ENCODE peak calls at places on chromosomes 4 and X, in four cellular contexts. One of them, this sample, is unnamed. For H3K36me3 and H3K4me1, the result is how much of the 10 kb centered on the place peaks cover.

GRCh38 chrX:1452497-1453389 is at the start of gene ASMTL:
- DNase-seq in heart left ventricle: peak
- DNase-seq in thoracic aorta: peak
- DNase-seq in tibial artery: peak
- DNase-seq in this sample: peak

GRCh38 chr4:139547979-139548378 is 8.0 kb downstream of the SETD7 start:
- DNase-seq in heart left ventricle: no peak
- DNase-seq in thoracic aorta: no peak
- DNase-seq in tibial artery: no peak
- DNase-seq in this sample: no peak

GRCh38 chr4:123833156-123833555 is 436.6 kb downstream of the SPRY1 start:
- DNase-seq in heart left ventricle: no peak
- DNase-seq in thoracic aorta: no peak
- DNase-seq in tibial artery: no peak
- DNase-seq in this sample: no peak

GRCh38 chr4:155571184-155571944 is 95.3 kb upstream of the GUCY1A1 start:
- DNase-seq in heart left ventricle: no peak
- DNase-seq in thoracic aorta: no peak
- DNase-seq in tibial artery: no peak
- DNase-seq in this sample: no peak

GRCh38 chrX:81195712-81196111 is 6.0 kb downstream of the HMGN5 start:
- DNase-seq in heart left ventricle: peak
- DNase-seq in thoracic aorta: no peak
- DNase-seq in tibial artery: peak
- DNase-seq in this sample: peak

GRCh38 chrX:10514891-10515290 is 105.5 kb downstream of the MID1 start:
- DNase-seq in heart left ventricle: peak
- DNase-seq in thoracic aorta: no peak
- DNase-seq in tibial artery: no peak
- DNase-seq in this sample: no peak

GRCh38 chr4:7417639-7418038 is 17.1 kb downstream of the PSAPL1 start:
- DNase-seq in heart left ventricle: no peak
- DNase-seq in thoracic aorta: no peak
- DNase-seq in tibial artery: peak
- DNase-seq in this sample: no peak

GRCh38 chr4:97576955-97577354 is 566.3 kb downstream of the STPG2 start:
- DNase-seq in heart left ventricle: no peak
- DNase-seq in thoracic aorta: no peak
- DNase-seq in tibial artery: no peak
- DNase-seq in this sample: no peak

GRCh38 chr4:4782969-4783368 is 76.5 kb upstream of the MSX1 start:
- DNase-seq in heart left ventricle: no peak
- DNase-seq in thoracic aorta: no peak
- DNase-seq in tibial artery: peak
- DNase-seq in this sample: no peak

DNA sequence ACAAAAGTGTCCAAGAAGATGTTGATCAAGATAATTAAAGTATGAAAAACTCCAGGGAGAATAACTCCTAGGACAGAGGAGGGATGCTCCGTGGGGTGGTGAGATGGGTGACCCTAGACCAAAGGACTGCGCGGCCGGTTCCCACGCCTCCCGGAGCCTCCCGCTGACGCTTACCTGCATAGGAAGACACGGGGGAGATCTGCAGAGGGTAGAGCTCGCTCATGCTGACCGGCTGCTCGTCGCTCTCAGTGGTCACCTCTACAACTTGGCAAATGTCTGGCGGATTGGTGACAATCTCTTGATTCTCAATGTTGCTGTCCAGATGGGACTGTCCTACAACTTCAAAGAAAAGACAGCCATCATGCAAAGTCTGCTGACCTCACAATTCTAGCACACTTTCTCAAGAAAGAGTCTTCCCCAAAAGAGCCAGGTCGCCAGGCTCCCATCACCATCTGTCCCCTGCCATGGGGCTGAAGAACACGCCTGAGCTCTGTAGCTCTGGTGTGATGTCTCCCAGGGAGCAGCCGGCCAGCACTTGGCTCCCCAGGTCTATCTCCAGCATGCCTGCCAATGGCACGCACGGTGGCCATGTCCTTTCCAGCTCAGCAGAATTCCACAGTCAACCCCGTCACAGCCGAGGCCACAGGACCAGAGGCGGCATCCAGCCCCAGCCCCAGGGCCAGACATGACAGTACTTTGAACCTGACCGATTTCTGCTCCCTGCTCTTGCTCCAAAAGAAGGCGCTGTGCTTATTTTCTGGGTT is 75.4 kb downstream of the IRF2 start:
- DNase-seq in heart left ventricle: no peak
- DNase-seq in thoracic aorta: no peak
- DNase-seq in tibial artery: no peak
- DNase-seq in this sample: no peak
- H3K36me3 ChIP-seq in heart left ventricle: half or more
- H3K36me3 ChIP-seq in thoracic aorta: under half
- H3K36me3 ChIP-seq in tibial artery: under half
- H3K36me3 ChIP-seq in this sample: under half

DNA sequence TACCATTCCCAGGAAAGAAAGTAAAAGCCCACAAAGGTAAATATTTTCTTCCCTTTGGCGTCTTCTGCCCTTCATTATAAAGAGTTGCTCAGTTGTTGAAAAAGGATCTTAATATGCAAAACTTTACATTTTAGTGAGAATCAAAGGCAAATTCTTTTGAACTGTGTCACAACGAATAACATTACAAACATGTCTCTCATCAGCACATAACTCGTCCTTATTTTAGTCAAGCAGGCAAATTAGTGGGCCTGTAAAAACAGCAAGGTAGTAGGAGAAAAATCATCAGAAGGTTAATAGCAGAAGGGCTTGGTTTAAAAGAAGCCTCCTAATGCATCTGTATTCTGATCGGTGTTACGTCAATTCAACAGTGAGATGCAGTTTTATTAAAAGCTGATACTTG is 647.3 kb upstream of the DIPK2B start:
- DNase-seq in heart left ventricle: no peak
- DNase-seq in thoracic aorta: no peak
- DNase-seq in tibial artery: no peak
- DNase-seq in this sample: no peak
- TF ChIP-seq CTCF in heart left ventricle: no peak
- TF ChIP-seq CTCF in thoracic aorta: no peak
- TF ChIP-seq CTCF in tibial artery: no peak
- TF ChIP-seq CTCF in this sample: no peak

GRCh38 chr4:10114147-10114546 is 2.5 kb downstream of the WDR1 start:
- DNase-seq in heart left ventricle: no peak
- DNase-seq in thoracic aorta: no peak
- DNase-seq in tibial artery: no peak
- DNase-seq in this sample: no peak

GRCh38 chr4:10111067-10111801 is 5.4 kb downstream of the WDR1 start:
- DNase-seq in heart left ventricle: no peak
- DNase-seq in thoracic aorta: no peak
- DNase-seq in tibial artery: no peak
- DNase-seq in this sample: no peak

GRCh38 chr4:10114607-10115006 is 2.0 kb downstream of the WDR1 start:
- DNase-seq in heart left ventricle: no peak
- DNase-seq in thoracic aorta: no peak
- DNase-seq in tibial artery: no peak
- DNase-seq in this sample: no peak

GRCh38 chr4:10113362-10114047 is 3.1 kb downstream of the WDR1 start:
- DNase-seq in heart left ventricle: no peak
- DNase-seq in thoracic aorta: no peak
- DNase-seq in tibial artery: no peak
- DNase-seq in this sample: no peak

GRCh38 chr4:10112658-10113284 is 3.8 kb downstream of the WDR1 start:
- DNase-seq in heart left ventricle: no peak
- DNase-seq in thoracic aorta: no peak
- DNase-seq in tibial artery: no peak
- DNase-seq in this sample: no peak
- H3K4me1 ChIP-seq in heart left ventricle: half or more
- H3K4me1 ChIP-seq in thoracic aorta: half or more
- H3K4me1 ChIP-seq in tibial artery: under half
- H3K4me1 ChIP-seq in this sample: under half

DNA sequence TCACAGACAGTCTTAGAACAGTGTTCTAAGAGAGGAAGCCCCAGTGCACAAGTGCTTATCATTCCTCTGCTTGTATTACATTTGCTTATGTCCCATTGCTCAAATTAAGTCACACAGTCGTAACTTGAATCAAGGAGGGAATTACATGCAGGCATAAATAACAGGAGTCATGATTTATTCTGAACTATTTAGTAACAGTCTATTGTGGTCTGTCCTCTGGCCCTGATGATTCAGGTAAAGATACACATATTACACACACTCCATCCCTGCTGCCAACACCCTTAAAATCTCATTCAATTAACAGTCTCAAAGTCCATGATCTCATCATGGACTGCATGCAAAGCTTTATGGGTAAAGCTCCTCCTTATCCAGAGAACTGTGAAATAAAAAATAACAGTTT is 60.1 kb downstream of the GRIA2 start:
- DNase-seq in heart left ventricle: no peak
- DNase-seq in thoracic aorta: no peak
- DNase-seq in tibial artery: no peak
- DNase-seq in this sample: no peak
- H3K36me3 ChIP-seq in heart left ventricle: under half
- H3K36me3 ChIP-seq in thoracic aorta: under half
- H3K36me3 ChIP-seq in tibial artery: under half
- H3K36me3 ChIP-seq in this sample: under half

GRCh38 chr4:2535386-2536192 is 858 bp upstream of the FAM193A start:
- DNase-seq in heart left ventricle: peak
- DNase-seq in thoracic aorta: peak
- DNase-seq in tibial artery: peak
- DNase-seq in this sample: peak
- TF ChIP-seq CTCF in heart left ventricle: peak
- TF ChIP-seq CTCF in thoracic aorta: no peak
- TF ChIP-seq CTCF in tibial artery: no peak
- TF ChIP-seq CTCF in this sample: no peak

GRCh38 chrX:78452356-78452755 is 124.9 kb upstream of the CYSLTR1 start:
- DNase-seq in heart left ventricle: no peak
- DNase-seq in thoracic aorta: no peak
- DNase-seq in tibial artery: no peak
- DNase-seq in this sample: no peak
- H3K4me1 ChIP-seq in heart left ventricle: under half
- H3K4me1 ChIP-seq in thoracic aorta: under half
- H3K4me1 ChIP-seq in tibial artery: under half
- H3K4me1 ChIP-seq in this sample: under half

DNA sequence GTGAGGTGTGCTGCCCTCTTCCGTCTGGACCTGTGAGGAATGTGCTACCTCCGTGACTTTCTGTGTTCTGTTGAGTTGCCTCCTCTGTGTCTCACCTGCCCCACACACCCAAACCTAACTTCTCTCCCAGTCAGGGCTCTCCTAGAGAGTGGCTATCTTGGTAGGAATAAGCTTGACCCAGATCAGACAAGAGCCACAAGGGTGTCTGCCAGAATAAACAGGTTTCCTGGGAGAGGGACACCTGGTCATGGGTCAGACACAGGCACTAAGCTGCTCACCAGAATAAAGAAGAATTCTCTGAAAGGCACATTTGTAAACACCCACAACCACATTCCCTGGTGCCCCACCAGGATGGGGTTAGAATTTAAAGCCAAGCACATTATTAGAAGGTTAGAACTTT is 11.1 kb downstream of the ZNF182 start:
- DNase-seq in heart left ventricle: no peak
- DNase-seq in thoracic aorta: no peak
- DNase-seq in tibial artery: no peak
- DNase-seq in this sample: no peak
- H3K36me3 ChIP-seq in heart left ventricle: under half
- H3K36me3 ChIP-seq in thoracic aorta: under half
- H3K36me3 ChIP-seq in tibial artery: under half
- H3K36me3 ChIP-seq in this sample: under half